ENCODE peak calls at places on chromosome 16, in six cellular contexts. One of them, this sample, is unnamed.

GRCh38 chr16:66858740-66859396 is 14.7 kb downstream of the CA7 start:
- DNase-seq in activated naive CD4-positive, alpha-beta T cell: no peak
- DNase-seq in hypothalamus: no peak
- DNase-seq in NCI-H460: no peak
- DNase-seq in H1: no peak
- DNase-seq in hepatic stellate cell: peak; percentile 50
- DNase-seq in this sample: peak; percentile 69

GRCh38 chr16:4558026-4558425 is 1.9 kb downstream of the C16orf96 start:
- DNase-seq in activated naive CD4-positive, alpha-beta T cell: no peak
- DNase-seq in hypothalamus: no peak
- DNase-seq in NCI-H460: no peak
- DNase-seq in H1: no peak
- DNase-seq in hepatic stellate cell: no peak
- DNase-seq in this sample: no peak

GRCh38 chr16:70529051-70529777 is 5.6 kb downstream of the SF3B3 start:
- DNase-seq in activated naive CD4-positive, alpha-beta T cell: no peak
- DNase-seq in hypothalamus: no peak
- DNase-seq in NCI-H460: peak; percentile 48
- DNase-seq in H1: no peak
- DNase-seq in hepatic stellate cell: peak; percentile 67
- DNase-seq in this sample: peak; percentile 68

GRCh38 chr16:68910051-68910450 is 66.7 kb downstream of the TANGO6 start:
- DNase-seq in activated naive CD4-positive, alpha-beta T cell: no peak
- DNase-seq in hypothalamus: no peak
- DNase-seq in NCI-H460: no peak
- DNase-seq in H1: no peak
- DNase-seq in hepatic stellate cell: no peak
- DNase-seq in this sample: no peak

GRCh38 chr16:79601092-79601977 is 798 bp upstream of the MAF start:
- DNase-seq in activated naive CD4-positive, alpha-beta T cell: no peak
- DNase-seq in hypothalamus: no peak
- DNase-seq in NCI-H460: no peak
- DNase-seq in H1: no peak
- DNase-seq in hepatic stellate cell: peak; percentile 38
- DNase-seq in this sample: peak; percentile 26

GRCh38 chr16:24829153-24829552 is 16.6 kb upstream of the SLC5A11 start:
- DNase-seq in activated naive CD4-positive, alpha-beta T cell: no peak
- DNase-seq in hypothalamus: no peak
- DNase-seq in NCI-H460: no peak
- DNase-seq in H1: no peak
- DNase-seq in hepatic stellate cell: no peak
- DNase-seq in this sample: no peak

GRCh38 chr16:2209258-2210008 is 1.2 kb downstream of the BRICD5 start:
- DNase-seq in activated naive CD4-positive, alpha-beta T cell: no peak
- DNase-seq in hypothalamus: no peak
- DNase-seq in NCI-H460: no peak
- DNase-seq in H1: no peak
- DNase-seq in hepatic stellate cell: no peak
- DNase-seq in this sample: no peak

GRCh38 chr16:86138121-86138944 is 239.4 kb downstream of the IRF8 start:
- DNase-seq in activated naive CD4-positive, alpha-beta T cell: no peak
- DNase-seq in hypothalamus: no peak
- DNase-seq in NCI-H460: no peak
- DNase-seq in H1: no peak
- DNase-seq in hepatic stellate cell: no peak
- DNase-seq in this sample: no peak

GRCh38 chr16:9378876-9379275 is 287.4 kb downstream of the HAPSTR1 start:
- DNase-seq in activated naive CD4-positive, alpha-beta T cell: no peak
- DNase-seq in hypothalamus: no peak
- DNase-seq in NCI-H460: no peak
- DNase-seq in H1: no peak
- DNase-seq in hepatic stellate cell: no peak
- DNase-seq in this sample: peak; percentile 67

GRCh38 chr16:12901597-12902436 is at the start of gene SHISA9:
- DNase-seq in activated naive CD4-positive, alpha-beta T cell: no peak
- DNase-seq in hypothalamus: no peak
- DNase-seq in NCI-H460: no peak
- DNase-seq in H1: peak; percentile 79
- DNase-seq in hepatic stellate cell: no peak
- DNase-seq in this sample: no peak

GRCh38 chr16:85564277-85565051 is 48.7 kb upstream of the GSE1 start:
- DNase-seq in activated naive CD4-positive, alpha-beta T cell: no peak
- DNase-seq in hypothalamus: no peak
- DNase-seq in NCI-H460: no peak
- DNase-seq in H1: no peak
- DNase-seq in hepatic stellate cell: peak; percentile 30
- DNase-seq in this sample: no peak

GRCh38 chr16:28149016-28149888 is 62.5 kb downstream of the XPO6 start:
- DNase-seq in activated naive CD4-positive, alpha-beta T cell: no peak
- DNase-seq in hypothalamus: no peak
- DNase-seq in NCI-H460: no peak
- DNase-seq in H1: no peak
- DNase-seq in hepatic stellate cell: no peak
- DNase-seq in this sample: no peak

GRCh38 chr16:9092963-9093477 is 1.6 kb downstream of the HAPSTR1 start:
- DNase-seq in activated naive CD4-positive, alpha-beta T cell: no peak
- DNase-seq in hypothalamus: no peak
- DNase-seq in NCI-H460: no peak
- DNase-seq in H1: peak; percentile 51
- DNase-seq in hepatic stellate cell: no peak
- DNase-seq in this sample: no peak

This sample was measured in dermis microvascular lymphatic vessel endothelial cell.